ENCODE peak calls at places on chromosome 22, in eight cellular contexts. V, J, A, U, W, Z, L and G are unnamed samples.

GRCh38 chr22:23826510-23827350 is 12.1 kb downstream of the DERL3 start:
- DNase-seq in J (peak; percentile 86), U (no peak), W (peak; percentile 50), L (no peak), A (no peak), Z (no peak), V (no peak), G (no peak)

GRCh38 chr22:31488988-31489617 is 539 bp downstream of the EIF4ENIF1 start:
- DNase-seq in A (peak; percentile 73), V (peak; percentile 27), L (no peak), U (peak; percentile 36), Z (no peak), J (peak; percentile 84), W (no peak), G (peak; percentile 39)

GRCh38 chr22:49193348-49193747 is 634.3 kb downstream of the BRD1 start:
- DNase-seq in V (no peak), Z (no peak), U (no peak), J (no peak), L (no peak), W (no peak), A (no peak), G (no peak)

GRCh38 chr22:38017272-38017920 is 33.0 kb upstream of the SOX10 start:
- DNase-seq in L (peak; percentile 93), A (no peak), U (peak; percentile 74), W (peak; percentile 93), V (no peak), J (no peak), Z (no peak), G (peak; percentile 75)

GRCh38 chr22:37745548-37746365 is 48.9 kb downstream of the TRIOBP start:
- DNase-seq in U (peak; percentile 95), J (peak; percentile 95), A (peak; percentile 87), W (peak; percentile 96), L (peak; percentile 96), V (peak; percentile 87), Z (peak; percentile 98), G (peak; percentile 95)

GRCh38 chr22:27299181-27300085 is 502.1 kb downstream of the MN1 start:
- DNase-seq in A (no peak), L (no peak), U (no peak), J (peak; percentile 59), W (no peak), V (peak; percentile 14), Z (peak; percentile 46), G (no peak)

GRCh38 chr22:24440718-24441405 is 13.5 kb downstream of the ADORA2A start:
- DNase-seq in L (no peak), V (no peak), J (peak; percentile 23), U (peak; percentile 23), W (no peak), A (no peak), Z (no peak), G (no peak)

GRCh38 chr22:19066531-19067271 is 55.5 kb downstream of the DGCR2 start:
- DNase-seq in V (no peak), U (no peak), J (no peak), Z (no peak), W (peak; percentile 61), A (no peak), L (peak; percentile 66), G (no peak)

GRCh38 chr22:44125421-44125820 is 55.3 kb upstream of the PARVG start:
- DNase-seq in L (no peak), U (no peak), Z (no peak), J (no peak), A (no peak), V (no peak), W (peak; percentile 4), G (no peak)

GRCh38 chr22:46769191-46769675 is 6.8 kb downstream of the TBC1D22A start:
- DNase-seq in L (no peak), J (no peak), W (no peak), A (no peak), U (peak; percentile 58), Z (peak; percentile 50), V (no peak), G (no peak)

GRCh38 chr22:20565761-20566160 is 58.4 kb downstream of the MED15 start:
- DNase-seq in V (no peak), Z (no peak), W (peak; percentile 20), U (no peak), J (no peak), A (no peak), L (no peak), G (no peak)

GRCh38 chr22:20565079-20565734 is 57.8 kb downstream of the MED15 start:
- DNase-seq in V (no peak), W (peak; percentile 46), U (no peak), J (no peak), A (no peak), Z (no peak), L (no peak), G (no peak)

GRCh38 chr22:20562607-20563463 is 55.4 kb downstream of the MED15 start:
- DNase-seq in J (no peak), U (no peak), Z (no peak), L (no peak), V (no peak), W (peak; percentile 38), A (no peak), G (no peak)

GRCh38 chr22:20563464-20563906 is 56.1 kb downstream of the MED15 start:
- DNase-seq in J (no peak), U (no peak), V (no peak), Z (no peak), W (peak; percentile 28), L (no peak), A (no peak), G (no peak)

DNA sequence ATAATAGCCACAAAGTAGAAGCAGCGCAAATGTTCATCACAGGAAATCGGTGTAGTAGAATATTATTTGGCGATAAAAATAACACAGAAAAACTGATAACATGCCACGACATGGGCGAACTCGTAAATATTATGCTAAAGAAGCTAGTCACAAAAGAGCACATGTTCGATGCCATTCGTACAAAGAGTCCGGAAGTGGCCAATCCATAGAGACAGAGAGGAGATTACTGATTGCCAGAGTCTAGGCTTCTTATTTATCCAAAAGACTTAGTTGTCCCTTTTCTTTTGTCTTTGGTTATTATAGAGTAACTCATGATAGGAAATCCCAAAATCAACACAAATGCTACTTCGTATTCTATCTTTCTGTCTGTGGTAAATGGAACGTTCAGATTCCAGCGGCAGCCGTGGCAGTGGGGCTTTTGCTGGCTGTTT is 56.5 kb downstream of the MED15 start:
- DNase-seq in L (no peak), V (no peak), J (no peak), Z (no peak), U (no peak), W (peak; percentile 1), A (no peak), G (no peak)
- TF ChIP-seq POLR2AphosphoS5 in L (no peak), V (no peak), J (no peak), Z (no peak), U (no peak), W (no peak), A (no peak), G (no peak)

DNA sequence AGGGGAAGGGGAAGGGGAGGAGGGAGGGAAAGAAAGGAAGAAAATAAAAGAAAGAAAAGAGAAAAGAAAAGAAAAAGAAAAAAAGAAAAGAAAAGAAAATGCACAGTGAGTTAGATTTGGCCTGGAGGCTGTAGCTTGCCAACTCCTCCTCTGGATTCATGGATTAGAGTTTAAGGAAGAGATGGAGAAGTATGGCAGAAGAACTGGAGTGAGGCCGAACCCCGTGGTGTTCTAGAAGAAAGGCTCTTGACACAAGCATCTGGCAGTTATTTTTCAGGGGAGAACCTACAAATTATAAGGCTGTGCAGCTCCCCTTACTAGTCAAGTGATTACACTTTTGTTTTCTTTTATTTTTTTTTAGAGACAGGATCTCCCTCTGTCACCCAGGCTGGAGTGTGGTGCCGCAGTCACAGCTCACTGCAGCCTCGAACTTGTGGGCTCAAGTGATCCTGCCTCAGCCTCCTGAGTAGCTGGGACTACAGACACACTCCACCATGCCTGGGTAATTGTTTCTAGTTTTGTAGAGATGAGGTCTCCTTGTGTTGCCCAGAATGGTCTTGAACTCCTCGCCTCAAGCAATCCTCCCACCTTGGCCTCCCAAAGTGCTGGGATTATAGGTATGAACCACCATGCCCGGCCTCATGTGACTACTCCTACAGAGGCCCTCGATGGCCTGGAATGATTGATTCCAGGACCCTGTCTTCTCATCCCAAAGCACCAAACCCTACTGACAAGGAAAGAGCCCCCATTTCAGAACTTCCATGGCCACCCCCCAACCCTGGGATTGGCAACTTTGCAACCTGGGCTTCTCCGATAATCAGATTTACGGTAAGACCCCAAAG is 19.5 kb downstream of the ZNF74 start:
- DNase-seq in Z (no peak), A (no peak), L (no peak), J (no peak), U (no peak), W (peak; percentile 36), V (no peak), G (no peak)
- TF ChIP-seq EP300 in Z (no peak), A (no peak), L (no peak), J (no peak), U (no peak), W (no peak), V (no peak), G (no peak)

DNA sequence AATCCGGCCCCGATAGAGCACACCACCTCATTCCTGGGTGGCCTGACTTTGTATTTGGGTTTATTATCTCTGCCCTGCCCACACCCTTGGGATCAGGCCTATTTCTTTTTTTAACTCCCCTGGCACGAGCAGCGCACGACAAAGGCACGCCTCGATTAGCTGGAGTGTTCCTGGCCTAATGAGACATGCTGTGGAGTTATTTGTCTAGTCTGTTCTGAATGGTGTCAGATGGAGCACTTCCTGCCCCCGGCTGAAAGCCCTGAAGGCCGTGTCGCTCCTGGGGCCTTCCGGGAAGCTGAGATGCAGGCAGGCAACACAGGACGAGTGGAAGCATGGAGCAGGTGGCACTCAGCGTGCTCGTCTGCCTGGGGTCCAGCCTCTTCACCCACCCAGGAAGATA is 47.1 kb downstream of the LARGE1 start:
- DNase-seq in V (no peak), A (no peak), J (no peak), L (no peak), W (peak; percentile 78), U (peak; percentile 63), Z (no peak), G (no peak)
- TF ChIP-seq POLR2AphosphoS5 in V (no peak), A (no peak), J (no peak), L (no peak), W (no peak), U (peak; percentile 44), Z (no peak), G (no peak)

DNA sequence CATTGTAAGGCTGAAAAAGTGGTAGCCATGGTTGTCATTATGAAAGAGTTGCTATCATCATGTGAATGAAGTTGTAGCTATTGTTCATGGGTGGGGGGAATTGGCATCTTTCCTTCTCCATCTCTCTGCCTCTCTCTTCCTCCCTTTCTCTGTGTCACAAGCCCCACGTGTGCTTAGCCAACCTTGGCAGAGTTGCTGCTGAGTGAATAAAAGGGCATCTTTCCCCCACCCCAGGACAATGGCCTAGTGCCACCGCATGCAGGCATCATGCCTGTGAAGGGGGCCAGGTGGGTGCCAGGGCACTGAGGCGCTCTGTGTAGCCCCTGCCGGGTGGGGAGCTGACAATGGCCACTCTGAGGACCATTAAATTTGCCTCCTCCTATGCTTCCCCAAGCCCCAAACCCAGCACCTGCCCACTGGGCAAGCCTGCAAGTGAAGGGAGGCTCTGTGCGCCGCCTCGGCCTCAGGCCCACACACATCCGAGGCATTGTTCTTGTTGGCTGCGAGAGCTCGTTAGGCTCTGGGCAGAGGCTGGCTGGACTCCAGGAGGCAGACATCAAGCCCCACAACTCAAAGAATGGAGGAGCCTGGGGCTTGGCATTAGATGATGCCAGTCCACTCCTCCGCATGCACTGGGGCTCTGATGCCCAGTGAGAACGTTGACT is 103.9 kb downstream of the SEZ6L start:
- DNase-seq in W (no peak), L (no peak), Z (peak; percentile 63), A (no peak), U (no peak), V (no peak), J (no peak), G (no peak)
- TF ChIP-seq EP300 in W (no peak), L (no peak), Z (no peak), A (no peak), U (no peak), V (no peak), J (no peak), G (no peak)